ENCODE peak calls at places on chromosomes 11 and 22, in six cellular contexts. H is fibroblast of pulmonary artery, R is AG04449, B is fibroblast of mammary gland, O is GM12878, F is kidney. J is an unnamed sample.

GRCh38 chr11:85823816-85824215 is 12.9 kb upstream of the SYTL2 start:
- DNase-seq in R (no peak), B (no peak), H (no peak), F (no peak), O (no peak), J (no peak)

GRCh38 chr11:31643831-31644230 is 134.3 kb downstream of the ELP4 start:
- DNase-seq in F (no peak), O (no peak), H (peak), R (no peak), B (peak), J (peak)

GRCh38 chr22:46159777-46160176 is 9.5 kb downstream of the PPARA start:
- DNase-seq in R (no peak), H (no peak), F (no peak), O (no peak), B (no peak), J (no peak)

GRCh38 chr11:127193916-127194315 is 193.3 kb upstream of the KIRREL3 start:
- DNase-seq in O (no peak), F (no peak), R (no peak), H (no peak), B (no peak), J (no peak)

GRCh38 chr11:70868341-70868885 is 384.0 kb downstream of the SHANK2 start:
- DNase-seq in B (no peak), H (no peak), F (peak), R (no peak), O (no peak), J (no peak)

GRCh38 chr11:72856065-72856464 is 41.9 kb downstream of the ATG16L2 start:
- DNase-seq in H (peak), F (no peak), R (no peak), B (no peak), O (no peak), J (no peak)

GRCh38 chr22:24186352-24186740 is 5.1 kb downstream of the SUSD2 start:
- DNase-seq in O (no peak), R (no peak), B (no peak), F (peak), H (no peak), J (no peak)

GRCh38 chr11:71086687-71087258 is 165.6 kb downstream of the SHANK2 start:
- DNase-seq in R (no peak), F (peak), H (peak), O (no peak), B (peak), J (no peak)

GRCh38 chr11:44733877-44734276 is 7.1 kb downstream of the TSPAN18 start:
- DNase-seq in F (no peak), R (no peak), O (no peak), B (no peak), H (no peak), J (no peak)

GRCh38 chr11:65316311-65316978 is 1.8 kb downstream of the CDC42EP2 start:
- DNase-seq in F (no peak), B (peak), R (peak), H (peak), O (no peak), J (peak)

GRCh38 chr11:70556884-70557741 is 158.8 kb downstream of the CTTN start:
- DNase-seq in B (peak), R (no peak), H (no peak), O (no peak), F (peak), J (no peak)

GRCh38 chr22:23773247-23774113 is 831 bp downstream of the MMP11 start:
- DNase-seq in F (no peak), H (no peak), R (no peak), O (no peak), B (no peak), J (no peak)

GRCh38 chr11:70568504-70569172 is 170.3 kb downstream of the CTTN start:
- DNase-seq in F (peak), B (peak), O (no peak), R (no peak), H (peak), J (no peak)

GRCh38 chr11:118688851-118689502 is 9.5 kb upstream of the TREH start:
- DNase-seq in O (no peak), F (peak), H (no peak), B (no peak), R (no peak), J (no peak)

GRCh38 chr22:41023299-41023623 is 69.1 kb upstream of the EP300 start:
- DNase-seq in O (no peak), F (no peak), R (no peak), B (no peak), H (no peak), J (no peak)

GRCh38 chr22:41022470-41023298 is 69.7 kb upstream of the EP300 start:
- DNase-seq in H (peak), R (no peak), B (peak), O (peak), F (peak), J (peak)

GRCh38 chr22:41021039-41021654 is 70.0 kb downstream of the RBX1 start:
- DNase-seq in F (peak), O (no peak), H (no peak), B (no peak), R (no peak), J (no peak)

DNA sequence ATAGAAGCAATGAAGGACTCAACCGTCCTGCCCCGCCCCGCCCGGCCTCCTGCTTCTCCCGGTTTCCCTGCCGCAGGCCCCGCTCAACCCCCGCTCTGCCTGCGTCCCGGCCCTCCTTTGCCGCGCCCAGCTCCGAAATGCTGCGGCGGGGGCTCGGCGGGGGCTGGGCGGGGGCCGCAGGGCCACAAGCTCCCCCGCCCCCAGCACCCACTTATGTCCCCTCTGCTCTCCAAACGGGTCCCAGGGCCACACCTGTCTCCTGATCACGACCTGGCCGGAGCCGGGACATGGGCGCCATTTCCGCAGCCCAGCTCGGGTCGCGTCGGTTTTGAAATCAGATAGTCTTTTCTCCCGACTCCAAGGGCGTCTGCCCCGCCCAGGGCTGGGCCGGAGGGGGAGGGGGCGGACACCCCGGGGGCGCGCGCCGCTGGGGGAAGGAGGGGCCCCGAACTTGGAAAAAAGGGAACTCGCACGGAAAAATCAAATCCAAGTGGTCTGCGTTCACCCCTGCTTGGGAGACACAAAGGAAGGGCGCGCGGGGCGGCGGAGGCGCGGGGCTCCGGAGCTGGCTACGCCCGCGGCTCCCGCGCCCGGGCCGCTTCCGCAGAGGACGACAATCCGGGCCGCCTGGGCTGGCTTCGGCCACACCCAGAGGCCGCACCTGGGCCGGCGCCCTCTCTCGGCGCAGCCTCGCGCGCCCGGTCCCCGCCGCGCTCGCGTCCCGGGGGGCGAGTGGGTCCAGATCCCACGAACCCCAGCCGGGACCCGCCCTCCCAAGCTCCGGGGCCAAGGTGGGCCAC is 70.5 kb upstream of the EP300 start:
- DNase-seq in O (no peak), R (no peak), B (peak), H (peak), F (peak), J (no peak)
- TF ChIP-seq CTCF in O (no peak), R (no peak), B (no peak), H (no peak), F (peak), J (no peak)

DNA sequence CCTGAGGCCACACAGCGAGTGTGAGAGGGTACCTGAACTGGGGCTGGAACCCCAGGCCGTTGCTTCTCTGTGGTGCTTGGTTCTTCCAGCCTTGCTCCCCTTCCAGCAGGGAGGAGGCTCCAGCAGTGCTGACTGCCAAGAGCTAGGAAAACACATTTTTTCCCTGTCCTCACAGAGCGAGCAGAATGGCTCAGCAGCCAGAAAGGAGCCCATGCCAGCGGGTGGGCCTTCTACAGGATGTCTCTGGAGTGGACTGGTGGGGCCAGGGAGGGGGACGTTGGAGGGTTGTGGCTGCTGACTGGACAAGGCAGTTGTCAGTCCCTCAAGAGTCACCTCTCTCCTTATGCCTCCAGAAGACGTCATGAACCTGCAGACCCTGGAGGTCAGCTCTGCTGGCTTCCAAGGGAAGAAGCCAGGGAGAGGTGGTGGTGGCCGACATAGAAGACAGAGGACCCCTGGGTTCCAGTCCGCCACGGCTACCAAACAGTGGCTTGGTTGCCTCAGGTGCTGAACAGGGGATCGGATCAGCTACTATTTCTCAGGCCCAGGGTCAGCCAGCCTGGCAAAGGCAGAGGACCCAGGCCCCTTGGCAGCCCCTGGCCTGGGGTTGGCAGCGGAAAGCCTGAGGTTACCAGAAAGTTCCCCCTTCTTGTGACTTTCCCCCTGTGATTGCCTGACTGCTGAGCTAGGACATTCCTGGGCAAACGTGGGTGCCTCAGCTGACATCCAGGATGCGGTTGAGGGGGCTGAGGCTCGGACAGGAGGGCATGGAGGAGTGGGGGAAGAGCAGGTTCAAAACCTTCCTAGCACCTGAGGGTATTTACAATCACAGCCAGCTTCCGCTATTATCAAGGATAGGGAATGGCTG is 3.7 kb downstream of the MAFF start:
- DNase-seq in B (peak), F (peak), R (peak), H (peak), O (no peak), J (peak)
- H3K4me3 ChIP-seq in B (no peak), F (no peak), R (no peak), H (no peak), O (no peak), J (peak)

GRCh38 chr11:95778699-95779098 is 10.9 kb downstream of the FAM76B start:
- DNase-seq in R (no peak), O (no peak), F (no peak), H (no peak), B (no peak), J (no peak)
- TF ChIP-seq CTCF in R (no peak), O (no peak), F (no peak), H (no peak), B (no peak), J (no peak)

DNA sequence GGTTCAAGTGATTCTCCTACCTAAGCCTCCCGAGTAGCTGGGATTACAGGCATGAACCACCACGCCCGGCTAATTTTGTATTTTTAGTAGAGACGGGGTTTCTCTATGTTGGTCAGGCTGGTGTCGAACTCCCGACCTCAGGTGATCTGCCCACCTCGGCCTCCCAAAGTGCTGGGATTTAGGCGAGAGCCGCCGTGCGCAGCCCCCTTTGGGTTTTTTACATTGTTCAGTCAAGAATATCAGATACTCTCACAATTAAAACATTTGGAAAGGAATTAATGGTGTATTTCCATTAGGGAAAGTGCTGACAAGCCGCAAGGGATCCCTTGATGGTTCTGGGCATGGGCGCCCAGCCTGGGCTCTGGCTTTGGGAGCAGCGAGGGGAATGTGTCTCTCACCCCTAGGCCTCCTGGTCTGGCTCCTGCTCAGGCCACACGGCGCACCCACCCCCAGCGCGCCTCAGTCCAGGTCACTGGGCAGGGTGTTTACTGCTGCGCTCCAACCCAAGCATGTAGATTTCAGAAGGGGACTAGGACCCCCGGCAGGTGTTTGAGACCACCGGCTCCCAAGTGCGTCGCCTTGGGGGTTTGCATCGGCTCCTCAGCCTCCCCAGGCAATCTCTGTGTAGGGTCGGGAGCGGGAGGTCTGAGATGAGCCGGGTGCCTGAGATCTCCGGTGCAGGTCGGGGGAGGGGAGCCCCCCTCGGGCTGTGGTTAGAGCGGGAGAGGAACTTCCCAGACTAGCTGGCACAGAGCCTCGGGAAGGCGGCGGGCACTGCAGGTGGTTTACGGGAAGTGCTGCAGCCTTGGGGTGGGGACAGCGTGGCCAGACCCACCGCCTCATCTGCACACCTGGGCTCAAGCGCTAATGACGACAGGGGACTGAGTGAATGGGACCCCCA is 820 bp upstream of the IRF7 start:
- DNase-seq in O (no peak), B (no peak), F (peak), H (no peak), R (no peak), J (no peak)
- H3K4me3 ChIP-seq in O (peak), B (no peak), F (no peak), H (peak), R (no peak), J (no peak)

DNA sequence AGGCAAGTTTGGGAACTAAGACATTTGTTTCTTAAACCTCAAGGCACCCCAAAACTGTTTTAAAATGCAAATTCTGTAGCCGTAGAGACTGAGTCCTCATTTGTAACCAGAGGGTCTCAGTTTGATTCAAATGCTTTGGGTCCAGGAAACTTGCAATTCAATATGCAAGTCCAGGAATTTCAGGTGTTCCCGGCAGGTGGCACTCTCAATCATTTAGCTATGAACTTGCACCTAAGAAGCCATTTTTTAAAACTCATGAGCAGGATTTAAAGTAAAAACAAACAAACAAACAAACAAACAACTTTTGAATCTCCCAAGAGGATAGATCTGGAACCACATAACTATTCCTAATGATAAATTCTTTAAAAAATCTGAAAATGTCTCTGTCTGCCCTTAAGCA is 8.7 kb upstream of the ABTB2 start:
- DNase-seq in O (no peak), B (peak), R (no peak), F (no peak), H (peak), J (no peak)
- TF ChIP-seq CTCF in O (peak), B (peak), R (no peak), F (peak), H (no peak), J (peak)

GRCh38 chr11:5700422-5701064 is 11.0 kb downstream of the TRIM22 start:
- DNase-seq in O (no peak), B (no peak), H (no peak), F (no peak), R (no peak), J (no peak)
- H3K4me3 ChIP-seq in O (peak), B (no peak), H (no peak), F (no peak), R (no peak), J (no peak)

GRCh38 chr22:18078329-18079041 is 695 bp downstream of the PEX26 start:
- DNase-seq in F (peak), H (no peak), B (peak), O (no peak), R (no peak), J (no peak)
- TF ChIP-seq CTCF in F (no peak), H (no peak), B (no peak), O (no peak), R (no peak), J (no peak)

GRCh38 chr11:117366875-117367274 is 39.2 kb downstream of the CEP164 start:
- DNase-seq in O (no peak), B (no peak), R (no peak), H (no peak), F (no peak), J (no peak)

GRCh38 chr11:117366183-117366582 is 38.5 kb downstream of the CEP164 start:
- DNase-seq in H (no peak), O (no peak), R (no peak), B (no peak), F (no peak), J (no peak)

GRCh38 chr11:117356126-117356761 is 28.6 kb downstream of the CEP164 start:
- DNase-seq in F (no peak), R (no peak), B (no peak), H (no peak), O (no peak), J (no peak)

GRCh38 chr11:117361432-117361831 is 33.8 kb downstream of the CEP164 start:
- DNase-seq in F (no peak), B (no peak), O (no peak), H (no peak), R (no peak), J (no peak)
- H3K4me3 ChIP-seq in F (no peak), B (no peak), O (no peak), H (no peak), R (no peak), J (no peak)

GRCh38 chr22:19085233-19086043 is 36.8 kb downstream of the DGCR2 start:
- DNase-seq in O (peak), R (no peak), B (peak), H (peak), F (no peak), J (no peak)
- TF ChIP-seq CTCF in O (peak), R (peak), B (peak), H (peak), F (no peak), J (peak)

GRCh38 chr11:12007769-12008737 is at the start of gene DKK3:
- DNase-seq in H (peak), O (no peak), R (no peak), B (no peak), F (no peak), J (no peak)

GRCh38 chr11:12007230-12007593 is 1.2 kb downstream of the DKK3 start:
- DNase-seq in B (no peak), R (no peak), H (no peak), O (no peak), F (no peak), J (no peak)

GRCh38 chr11:12008790-12009616 is 577 bp upstream of the DKK3 start:
- DNase-seq in O (no peak), B (no peak), R (no peak), H (peak), F (no peak), J (no peak)

GRCh38 chr11:12006552-12007229 is 1.7 kb downstream of the DKK3 start:
- DNase-seq in F (no peak), O (no peak), R (no peak), B (no peak), H (no peak), J (no peak)

GRCh38 chr11:12009617-12010321 is 1.3 kb upstream of the DKK3 start:
- DNase-seq in F (no peak), B (no peak), H (no peak), O (no peak), R (no peak), J (no peak)
- H3K4me3 ChIP-seq in F (no peak), B (peak), H (peak), O (no peak), R (peak), J (peak)

J was measured in AG09309.